ENCODE peak calls at places on chromosomes 6 and 20, in four cellular contexts. G, B, X and S are unnamed samples.

GRCh38 chr6:53287336-53288225 is 61.2 kb downstream of the ELOVL5 start:
- DNase-seq in X (no peak), B (peak), G (no peak), S (no peak)

GRCh38 chr20:12030470-12030869 is 112.8 kb downstream of the BTBD3 start:
- DNase-seq in G (no peak), B (no peak), X (no peak), S (no peak)

GRCh38 chr6:111788779-111789276 is 84.4 kb downstream of the FYN start:
- DNase-seq in G (no peak), X (no peak), B (no peak), S (no peak)

GRCh38 chr6:1473166-1473565 is 83.8 kb downstream of the FOXF2 start:
- DNase-seq in X (no peak), G (no peak), B (no peak), S (no peak)

GRCh38 chr20:33725607-33726264 is 5.6 kb upstream of the PXMP4 start:
- DNase-seq in X (peak), B (no peak), G (no peak), S (no peak)

GRCh38 chr6:108156938-108157233 is 8.9 kb upstream of the NR2E1 start:
- DNase-seq in B (no peak), X (no peak), G (no peak), S (no peak)

GRCh38 chr6:48098923-48099322 is 12.1 kb downstream of the PTCHD4 start:
- DNase-seq in X (no peak), G (peak), B (no peak), S (no peak)

GRCh38 chr6:35024601-35025054 is 116.5 kb downstream of the TCP11 start:
- DNase-seq in B (no peak), G (peak), X (peak), S (no peak)

GRCh38 chr6:43246301-43247114 is 3.2 kb downstream of the TTBK1 start:
- DNase-seq in X (no peak), B (peak), G (peak), S (peak)

GRCh38 chr6:159513074-159513473 is 180.0 kb downstream of the SOD2 start:
- DNase-seq in B (no peak), G (no peak), X (no peak), S (no peak)

GRCh38 chr6:77474286-77474956 is 11.1 kb upstream of the HTR1B start:
- DNase-seq in X (no peak), B (no peak), G (no peak), S (no peak)

GRCh38 chr20:34954905-34955231 is 738 bp downstream of the GSS start:
- DNase-seq in G (no peak), B (no peak), X (peak), S (no peak)

GRCh38 chr20:21100590-21101452 is 5.3 kb downstream of the LINC00237 start:
- DNase-seq in B (no peak), X (no peak), G (peak), S (no peak)

GRCh38 chr6:166027761-166028160 is 139.9 kb downstream of the TBXT start:
- DNase-seq in X (no peak), G (peak), B (no peak), S (no peak)

GRCh38 chr6:166029506-166029905 is 138.1 kb downstream of the TBXT start:
- DNase-seq in G (peak), B (no peak), X (no peak), S (no peak)

GRCh38 chr6:166036321-166037105 is 131.1 kb downstream of the TBXT start:
- DNase-seq in B (no peak), X (no peak), G (no peak), S (no peak)

GRCh38 chr6:166031275-166031674 is 136.4 kb downstream of the TBXT start:
- DNase-seq in B (no peak), G (no peak), X (no peak), S (no peak)

DNA sequence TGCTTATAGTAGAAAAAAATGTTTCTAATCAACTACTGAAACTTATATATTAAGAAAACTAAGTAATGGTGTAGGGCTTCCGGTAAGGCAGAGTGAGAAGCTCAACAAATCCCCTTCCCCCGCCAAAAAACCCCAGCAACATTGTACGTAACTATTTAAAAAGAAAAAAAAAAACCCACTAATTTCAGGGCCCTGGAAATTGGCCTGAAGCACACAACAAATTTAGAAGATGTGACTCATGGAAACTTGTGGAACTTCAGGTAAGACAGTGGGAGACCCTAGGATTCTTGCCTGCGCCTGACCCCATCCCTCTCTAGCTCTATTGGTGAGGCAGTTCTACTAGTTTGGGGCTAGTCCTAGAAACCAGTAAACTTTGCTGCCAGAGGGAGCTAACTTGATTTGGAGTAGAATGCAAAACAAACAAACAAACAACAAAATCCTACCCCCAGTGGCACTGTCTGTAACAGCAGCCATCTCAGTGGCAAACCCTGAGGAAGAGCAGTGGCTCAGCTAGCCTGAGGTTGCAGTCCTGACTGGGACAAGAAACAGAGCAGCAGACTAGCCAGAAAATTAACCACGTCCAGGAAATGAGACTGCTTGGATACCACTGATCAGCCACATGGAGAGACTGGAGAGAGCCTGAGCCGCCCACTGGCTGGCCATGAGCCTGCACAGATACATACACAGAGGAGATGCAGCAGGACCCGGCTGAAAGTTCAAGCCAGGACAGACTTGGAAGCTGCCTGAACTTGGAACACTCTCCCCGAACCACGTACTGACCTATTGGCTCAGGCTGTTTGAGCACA is 135.1 kb downstream of the TBXT start:
- DNase-seq in G (peak), B (no peak), X (no peak), S (no peak)
- TF ChIP-seq CTCF in G (peak), B (no peak), X (peak), S (no peak)

GRCh38 chr6:168332020-168332419 is 12.4 kb upstream of the DACT2 start:
- DNase-seq in B (no peak), X (no peak), G (no peak), S (no peak)

GRCh38 chr6:168331058-168331457 is 11.5 kb upstream of the DACT2 start:
- DNase-seq in G (no peak), X (no peak), B (no peak), S (no peak)

GRCh38 chr6:168333471-168333870 is 13.9 kb upstream of the DACT2 start:
- DNase-seq in B (no peak), G (no peak), X (no peak), S (no peak)

GRCh38 chr6:168334072-168334471 is 14.5 kb upstream of the DACT2 start:
- DNase-seq in B (no peak), X (no peak), G (no peak), S (no peak)

DNA sequence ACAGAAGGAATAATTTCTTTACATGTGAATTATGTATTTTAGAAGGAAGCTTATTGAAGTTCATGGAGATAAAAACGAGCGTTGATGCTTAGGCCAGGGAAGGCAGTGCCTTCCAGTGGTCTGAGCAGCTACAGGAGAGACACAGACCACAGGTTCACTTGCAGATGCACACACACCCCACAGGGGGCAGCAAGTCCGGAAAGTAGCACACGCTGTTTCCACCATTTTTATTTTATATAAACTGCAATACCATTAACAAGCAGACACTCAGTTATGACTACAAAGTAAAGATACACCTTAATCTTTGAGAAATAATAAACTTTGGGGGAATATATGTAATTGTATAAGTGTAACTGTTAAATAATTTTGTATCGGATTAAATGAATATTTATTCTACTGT is 13.5 kb upstream of the DACT2 start:
- DNase-seq in G (no peak), B (no peak), X (no peak), S (no peak)
- TF ChIP-seq CTCF in G (peak), B (no peak), X (peak), S (peak)

GRCh38 chr20:17441745-17442144 is 89.4 kb downstream of the BFSP1 start:
- DNase-seq in X (no peak), B (no peak), G (no peak), S (no peak)

GRCh38 chr20:17443326-17443858 is 87.8 kb downstream of the BFSP1 start:
- DNase-seq in X (no peak), B (no peak), G (no peak), S (no peak)

GRCh38 chr20:17444091-17444490 is 87.1 kb downstream of the BFSP1 start:
- DNase-seq in B (no peak), G (no peak), X (no peak), S (no peak)

GRCh38 chr20:17439897-17440296 is 91.3 kb downstream of the BFSP1 start:
- DNase-seq in X (no peak), B (no peak), G (no peak), S (no peak)

GRCh38 chr20:17442588-17442987 is 88.6 kb downstream of the BFSP1 start:
- DNase-seq in G (no peak), B (no peak), X (no peak), S (no peak)
- TF ChIP-seq CTCF in G (no peak), B (no peak), X (peak), S (peak)

GRCh38 chr6:15327271-15327670 is 81.4 kb downstream of the JARID2 start:
- DNase-seq in B (no peak), G (no peak), X (no peak), S (no peak)
- TF ChIP-seq CTCF in B (no peak), G (peak), X (no peak), S (peak)

GRCh38 chr20:44521484-44522481 is at the start of gene SERINC3:
- DNase-seq in B (peak), X (peak), G (peak), S (peak)
- TF ChIP-seq CTCF in B (no peak), X (no peak), G (peak), S (peak)

GRCh38 chr6:14324042-14324441 is 206.5 kb downstream of the CD83 start:
- DNase-seq in B (no peak), G (peak), X (no peak), S (no peak)

GRCh38 chr6:14317616-14318015 is 200.0 kb downstream of the CD83 start:
- DNase-seq in G (no peak), X (no peak), B (no peak), S (no peak)

GRCh38 chr6:14322841-14323240 is 205.3 kb downstream of the CD83 start:
- DNase-seq in G (no peak), X (no peak), B (no peak), S (no peak)

GRCh38 chr6:14320342-14320741 is 202.8 kb downstream of the CD83 start:
- DNase-seq in B (no peak), G (no peak), X (no peak), S (no peak)

DNA sequence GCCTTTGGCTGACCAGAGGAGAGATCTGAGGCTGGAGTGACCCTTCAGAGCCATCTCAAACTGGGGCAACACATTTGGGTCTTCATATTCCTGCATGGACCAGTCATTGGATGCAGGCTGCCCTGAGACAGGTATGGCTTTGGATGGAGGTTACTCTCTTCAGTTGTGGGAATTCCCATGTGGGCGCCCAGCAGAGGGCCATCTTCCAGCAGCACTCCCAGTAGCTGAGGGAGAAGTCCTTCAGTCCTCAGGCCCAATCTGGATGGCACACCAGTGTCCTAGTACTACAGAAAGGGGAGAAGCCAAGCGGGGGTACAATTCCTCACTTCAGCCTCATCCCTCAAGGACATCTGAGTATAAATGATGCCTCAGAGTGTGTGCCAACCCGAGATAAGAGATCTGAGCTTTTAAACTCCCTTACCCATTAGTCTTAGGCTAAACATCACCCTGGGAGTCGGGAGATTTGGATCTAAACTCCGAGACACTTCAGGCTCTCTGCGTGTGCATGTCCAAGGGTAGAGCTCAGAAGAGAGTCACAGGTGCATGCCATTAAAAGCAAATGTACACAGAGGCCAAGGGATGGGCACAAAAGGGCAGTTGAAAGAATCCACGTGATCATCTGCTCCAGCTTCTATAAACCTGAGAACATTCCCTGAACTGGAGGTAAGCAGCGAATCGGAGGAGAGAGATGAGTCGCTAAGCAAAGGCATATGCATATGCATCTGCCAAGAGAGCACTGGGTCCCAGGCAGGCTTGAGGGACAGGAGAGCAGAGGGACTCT is 204.6 kb downstream of the CD83 start:
- DNase-seq in B (no peak), X (no peak), G (no peak), S (no peak)
- TF ChIP-seq CTCF in B (no peak), X (peak), G (no peak), S (no peak)

GRCh38 chr20:44468044-44468782 is 7.5 kb upstream of the TTPAL start:
- DNase-seq in B (no peak), X (no peak), G (no peak), S (no peak)

GRCh38 chr20:44470327-44470726 is 5.3 kb upstream of the TTPAL start:
- DNase-seq in G (no peak), X (no peak), B (no peak), S (no peak)

GRCh38 chr20:44467289-44467883 is 8.3 kb upstream of the TTPAL start:
- DNase-seq in G (peak), X (no peak), B (peak), S (no peak)

GRCh38 chr20:44475372-44475693 is 341 bp upstream of the TTPAL start:
- DNase-seq in B (no peak), X (no peak), G (no peak), S (no peak)

GRCh38 chr20:44471481-44471882 is 4.2 kb upstream of the TTPAL start:
- DNase-seq in X (peak), G (peak), B (no peak), S (no peak)
- TF ChIP-seq CTCF in X (peak), G (peak), B (no peak), S (peak)

DNA sequence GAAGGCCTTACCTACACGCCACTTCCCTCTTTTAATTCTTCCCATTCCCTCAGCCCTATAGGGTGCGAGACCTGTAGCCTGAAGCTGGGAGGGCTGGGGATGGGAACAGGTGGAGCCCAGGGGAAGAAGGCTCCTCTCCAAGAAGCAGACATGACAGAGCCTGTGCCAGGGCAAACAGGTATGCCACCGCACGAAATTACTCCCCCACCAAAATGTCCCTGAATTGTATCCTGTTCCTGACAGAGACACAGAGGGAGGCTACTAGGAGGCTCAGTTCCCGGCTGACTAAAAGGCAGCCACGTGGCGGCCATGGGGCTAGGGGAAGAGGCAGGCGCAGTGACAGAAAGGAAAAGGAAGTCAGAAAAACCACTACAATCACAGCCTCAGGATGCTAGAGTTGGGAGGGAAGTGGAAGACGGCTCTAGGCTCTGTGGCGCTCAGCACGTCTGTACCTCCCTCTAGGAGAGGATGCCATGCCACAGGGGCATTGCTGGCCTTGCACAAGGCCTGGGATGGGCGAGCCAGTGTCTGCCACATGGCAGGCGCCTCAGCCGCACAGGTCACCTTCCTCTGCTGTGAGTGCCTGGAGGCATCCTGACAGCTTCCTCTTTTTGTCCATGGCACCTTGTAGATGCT is 27.7 kb downstream of the TFEB start:
- DNase-seq in G (no peak), B (no peak), X (no peak), S (no peak)
- TF ChIP-seq CTCF in G (no peak), B (no peak), X (no peak), S (no peak)

GRCh38 chr20:44253528-44253927 is 6.4 kb downstream of the GDAP1L1 start:
- DNase-seq in B (no peak), G (no peak), X (no peak), S (no peak)
- TF ChIP-seq CTCF in B (no peak), G (no peak), X (peak), S (no peak)